ENCODE peak calls at places on chromosomes 6 and 20, in eight cellular contexts. R is right atrium auricular region; Y is pancreas; V is Peyer's patch; D is SK-N-SH; C is GM23248; Z is CD8-positive, alpha-beta memory T cell; O is BJ. B is an unnamed sample. For H3K36me3, the result is how much of the 10 kb centered on the place peaks cover.

GRCh38 chr6:51600514-51600913 is 486.9 kb downstream of the PKHD1 start:
- DNase-seq in O (no peak), R (no peak), Y (no peak), C (no peak), Z (no peak), D (no peak), V (no peak), B (no peak)

GRCh38 chr20:31587545-31588389 is 17.3 kb upstream of the ID1 start:
- DNase-seq in R (no peak), V (no peak), Z (no peak), D (peak), C (peak), O (no peak), Y (no peak), B (no peak)

GRCh38 chr20:48149887-48150286 is 364.6 kb upstream of the SULF2 start:
- DNase-seq in C (no peak), O (no peak), D (no peak), R (no peak), V (no peak), Z (no peak), Y (no peak), B (no peak)

GRCh38 chr20:11917663-11918062 is at the start of gene BTBD3:
- DNase-seq in D (peak), C (peak), R (peak), Y (peak), Z (no peak), O (no peak), V (peak), B (no peak)

GRCh38 chr6:87574237-87574636 is 15.6 kb downstream of the RARS2 start:
- DNase-seq in V (no peak), Y (no peak), C (no peak), O (no peak), Z (no peak), R (no peak), D (no peak), B (no peak)

GRCh38 chr6:163260111-163260895 is 154.2 kb upstream of the QKI start:
- DNase-seq in C (peak), R (no peak), Y (no peak), O (no peak), V (no peak), Z (no peak), D (no peak), B (no peak)

GRCh38 chr6:31834704-31835375 is 7.3 kb downstream of the HSPA1B start:
- DNase-seq in Z (peak), C (peak), D (peak), Y (peak), V (peak), R (peak), O (no peak), B (peak)

GRCh38 chr6:109212683-109213082 is 117.4 kb downstream of the CEP57L1 start:
- DNase-seq in V (no peak), Z (no peak), O (no peak), R (no peak), C (no peak), Y (no peak), D (no peak), B (no peak)

GRCh38 chr6:53327017-53327395 is 21.7 kb downstream of the ELOVL5 start:
- DNase-seq in O (no peak), R (no peak), C (peak), Z (no peak), Y (no peak), D (no peak), V (no peak), B (no peak)

GRCh38 chr6:24520929-24521546 is 26.3 kb downstream of the ALDH5A1 start:
- DNase-seq in O (no peak), C (peak), R (no peak), V (peak), Z (no peak), D (peak), Y (no peak), B (peak)

GRCh38 chr20:48278961-48279481 is 493.7 kb upstream of the SULF2 start:
- DNase-seq in O (no peak), D (no peak), V (no peak), Y (no peak), C (no peak), R (no peak), Z (no peak), B (no peak)

GRCh38 chr6:90216081-90216977 is 80.3 kb downstream of the BACH2 start:
- DNase-seq in V (peak), Y (peak), R (no peak), Z (no peak), D (no peak), C (peak), O (no peak), B (peak)

GRCh38 chr6:131348572-131348971 is 213.3 kb downstream of the AKAP7 start:
- DNase-seq in V (no peak), D (no peak), Y (no peak), O (no peak), C (no peak), R (no peak), Z (no peak), B (no peak)

GRCh38 chr6:11373208-11373607 is 140.7 kb upstream of the NEDD9 start:
- DNase-seq in V (no peak), R (no peak), C (no peak), Z (no peak), O (no peak), Y (no peak), D (no peak), B (no peak)

GRCh38 chr20:40953856-40954255 is 74.8 kb upstream of the TOP1 start:
- DNase-seq in V (no peak), Z (no peak), O (peak), C (peak), D (no peak), R (no peak), Y (no peak), B (no peak)

GRCh38 chr6:170088349-170088951 is 202.4 kb downstream of the DLL1 start:
- DNase-seq in Z (no peak), Y (peak), V (peak), C (no peak), R (peak), D (no peak), O (no peak), B (no peak)

GRCh38 chr6:129434091-129434490 is 275.9 kb downstream of the ARHGAP18 start:
- DNase-seq in R (no peak), Y (no peak), V (no peak), D (no peak), C (no peak), O (no peak), Z (no peak), B (no peak)

GRCh38 chr20:50197463-50197862 is 6.8 kb downstream of the CEBPB start:
- DNase-seq in D (no peak), Y (no peak), R (no peak), O (no peak), C (no peak), Z (no peak), V (no peak), B (no peak)

GRCh38 chr6:13420269-13420668 is 67.1 kb downstream of the GFOD1 start:
- DNase-seq in C (no peak), V (no peak), Z (no peak), R (no peak), D (peak), Y (no peak), O (no peak), B (no peak)

GRCh38 chr20:62252342-62252966 is 14.1 kb downstream of the OSBPL2 start:
- DNase-seq in Y (no peak), O (no peak), D (no peak), C (no peak), V (no peak), Z (no peak), R (no peak), B (no peak)

GRCh38 chr6:73722318-73723060 is 26.5 kb downstream of the CD109 start:
- DNase-seq in C (peak), V (no peak), R (no peak), O (peak), Y (no peak), D (no peak), Z (no peak), B (no peak)

GRCh38 chr20:542777-543368 is 717 bp downstream of the CSNK2A1 start:
- DNase-seq in C (peak), D (no peak), Y (no peak), Z (peak), O (no peak), V (peak), R (no peak), B (no peak)

GRCh38 chr20:49356676-49357075 is 78.8 kb upstream of the ZNFX1 start:
- DNase-seq in Z (no peak), V (no peak), D (no peak), Y (no peak), C (no peak), O (no peak), R (no peak), B (no peak)

GRCh38 chr6:14270142-14270893 is 152.7 kb downstream of the CD83 start:
- DNase-seq in Y (no peak), V (no peak), C (no peak), R (no peak), O (no peak), D (no peak), Z (no peak), B (no peak)

GRCh38 chr20:48025061-48025515 is 239.8 kb upstream of the SULF2 start:
- DNase-seq in V (no peak), O (peak), R (no peak), D (peak), Z (no peak), Y (no peak), C (peak), B (no peak)

GRCh38 chr20:59526242-59527225 is 77.8 kb upstream of the PHACTR3 start:
- DNase-seq in D (peak), R (no peak), Z (no peak), O (no peak), Y (no peak), C (peak), V (no peak), B (no peak)

GRCh38 chr6:5190467-5190866 is 70.3 kb downstream of the LYRM4 start:
- DNase-seq in V (no peak), Z (no peak), D (no peak), C (peak), O (peak), R (no peak), Y (no peak), B (no peak)

GRCh38 chr6:34513628-34514027 is 42.5 kb downstream of the SPDEF start:
- DNase-seq in Y (no peak), D (no peak), C (no peak), R (no peak), O (no peak), Z (no peak), V (no peak), B (no peak)

GRCh38 chr6:139764498-139764986 is 390.1 kb upstream of the CITED2 start:
- DNase-seq in V (no peak), Y (no peak), Z (no peak), C (peak), O (peak), R (peak), D (no peak), B (no peak)

GRCh38 chr6:96917098-96917497 is 7.4 kb upstream of the KLHL32 start:
- DNase-seq in V (no peak), Y (no peak), R (no peak), C (no peak), O (no peak), Z (no peak), D (no peak), B (no peak)

GRCh38 chr6:11637266-11637665 is 99.7 kb downstream of the TMEM170B start:
- DNase-seq in Y (peak), O (no peak), Z (no peak), V (no peak), R (no peak), C (no peak), D (no peak), B (no peak)

GRCh38 chr20:50635676-50636600 is 55.4 kb downstream of the RIPOR3 start:
- DNase-seq in V (peak), C (peak), Z (peak), D (peak), Y (peak), R (peak), O (no peak), B (peak)

GRCh38 chr6:42368156-42368555 is 83.6 kb downstream of the TRERF1 start:
- DNase-seq in R (no peak), O (no peak), Y (no peak), D (no peak), C (no peak), Z (peak), V (no peak), B (peak)

GRCh38 chr6:129646617-129647016 is 63.4 kb downstream of the ARHGAP18 start:
- DNase-seq in C (no peak), O (no peak), Z (no peak), Y (no peak), D (no peak), V (no peak), R (no peak), B (no peak)

GRCh38 chr6:22952076-22952475 is 382.7 kb downstream of the HDGFL1 start:
- DNase-seq in O (no peak), D (no peak), R (no peak), Y (no peak), Z (no peak), V (no peak), C (no peak), B (no peak)

GRCh38 chr6:22956029-22956715 is 386.8 kb downstream of the HDGFL1 start:
- DNase-seq in C (no peak), Y (no peak), Z (no peak), V (no peak), O (no peak), R (no peak), D (no peak), B (no peak)

GRCh38 chr6:22959571-22959970 is 390.2 kb downstream of the HDGFL1 start:
- DNase-seq in V (no peak), D (no peak), Z (no peak), R (no peak), C (no peak), Y (no peak), O (no peak), B (no peak)

GRCh38 chr6:22958677-22959076 is 389.3 kb downstream of the HDGFL1 start:
- DNase-seq in D (no peak), O (no peak), V (no peak), R (no peak), Y (no peak), Z (no peak), C (no peak), B (no peak)

DNA sequence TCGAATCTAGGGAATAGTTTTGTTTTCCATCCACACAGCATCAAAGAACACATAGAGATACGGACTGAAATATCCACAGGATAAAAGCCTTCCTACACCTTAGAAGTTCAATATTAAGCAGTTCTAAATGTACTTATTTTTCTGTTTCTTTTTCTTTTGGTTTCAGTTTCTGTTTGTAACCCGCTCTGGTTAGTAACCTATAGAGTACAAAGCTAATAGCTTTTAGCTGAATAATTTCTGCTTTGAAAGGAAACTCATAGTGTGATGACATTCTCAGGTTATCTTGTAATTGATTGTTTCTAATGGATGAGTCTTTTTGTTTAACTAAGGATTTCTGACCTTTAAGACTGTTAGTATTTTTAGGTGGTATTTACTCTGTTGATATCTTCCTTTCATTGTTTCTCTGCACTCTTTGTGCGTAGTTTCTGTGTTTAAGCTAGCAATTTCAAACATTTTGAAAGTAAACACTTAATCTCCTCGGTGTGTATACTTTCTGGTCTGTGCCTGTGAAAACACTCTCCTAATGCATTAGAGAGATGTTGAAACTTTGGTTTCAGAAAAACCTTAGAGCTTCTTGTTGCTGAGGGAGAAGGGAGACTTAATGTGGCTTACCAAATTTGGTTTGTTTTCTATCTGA is 385.5 kb downstream of the HDGFL1 start:
- DNase-seq in Y (no peak), R (no peak), Z (no peak), D (no peak), C (peak), V (no peak), O (no peak), B (no peak)
- H3K36me3 ChIP-seq in Y (under half), R (under half), Z (under half), D (under half), C (under half), V (under half), O (under half), B (under half)

DNA sequence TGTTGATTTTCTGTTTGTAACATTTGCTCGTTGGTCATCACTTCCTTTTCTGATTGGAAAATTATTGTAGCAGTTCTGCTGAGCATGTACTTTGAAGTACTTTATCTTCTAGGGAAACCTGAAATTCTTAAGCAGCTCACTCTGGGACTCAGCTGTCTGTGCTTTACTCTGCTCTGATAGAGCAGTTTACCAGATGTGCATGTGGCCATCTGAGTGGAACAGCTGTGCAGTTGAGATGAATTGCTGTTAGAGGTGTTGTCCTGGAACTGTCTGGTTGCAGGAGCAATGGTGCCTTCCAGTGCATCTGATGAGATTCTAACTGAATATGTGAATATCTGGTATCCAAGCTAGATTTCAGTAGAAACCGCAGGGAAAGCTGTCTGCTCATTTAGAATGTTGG is 27.2 kb downstream of the PANK2 start:
- DNase-seq in O (no peak), Y (no peak), R (no peak), Z (no peak), C (no peak), V (no peak), D (no peak), B (no peak)
- H3K36me3 ChIP-seq in O (under half), Y (under half), R (under half), Z (under half), C (half or more), V (under half), D (half or more), B (half or more)

DNA sequence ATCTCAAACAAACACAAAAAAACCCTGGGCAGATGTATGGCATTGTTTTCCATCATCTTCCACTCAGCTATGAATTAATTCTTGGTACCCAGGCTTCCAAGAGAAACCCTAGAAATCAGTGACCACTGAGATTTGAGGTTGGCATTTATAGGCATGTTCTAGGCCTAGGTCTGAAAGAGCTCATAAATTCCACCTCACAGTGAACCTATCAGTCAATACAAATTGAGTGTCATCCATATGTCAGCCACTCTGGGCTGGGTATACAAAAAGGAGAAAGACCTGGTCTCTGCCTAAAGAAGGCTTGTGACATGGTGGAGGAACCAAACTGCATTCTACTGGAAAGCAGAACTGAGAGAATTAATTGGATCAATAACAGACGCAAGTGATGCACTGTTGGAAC is 30.2 kb downstream of the C20orf173 start:
- DNase-seq in C (no peak), Z (no peak), O (no peak), D (no peak), Y (no peak), R (no peak), V (no peak), B (no peak)
- H3K36me3 ChIP-seq in C (under half), Z (half or more), O (under half), D (under half), Y (under half), R (half or more), V (under half), B (half or more)

GRCh38 chr6:7292856-7293255 is 20.1 kb downstream of the SSR1 start:
- DNase-seq in O (no peak), Y (no peak), R (no peak), V (no peak), D (no peak), C (peak), Z (no peak), B (no peak)
- H3K36me3 ChIP-seq in O (under half), Y (under half), R (half or more), V (under half), D (half or more), C (half or more), Z (under half), B (under half)

DNA sequence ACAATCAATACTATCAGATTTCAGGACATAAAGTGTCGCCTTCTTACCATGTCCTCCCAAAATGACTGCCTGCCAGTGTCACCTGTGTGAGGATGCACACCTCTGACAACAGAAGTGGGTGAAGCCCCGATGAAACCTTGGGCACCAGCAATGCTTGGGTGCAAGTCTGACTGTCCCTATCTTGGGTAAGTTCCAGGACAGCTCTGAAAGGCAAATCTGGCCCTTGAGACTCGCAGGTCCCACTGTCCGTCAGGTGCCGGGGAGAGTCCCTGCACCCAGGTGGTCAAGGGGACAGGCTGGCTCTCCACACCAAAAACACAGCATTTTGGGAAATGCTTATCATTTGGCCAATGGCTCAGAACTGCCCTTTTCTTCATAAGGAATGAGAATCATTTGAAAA is 43.3 kb downstream of the EZR start:
- DNase-seq in O (no peak), V (no peak), R (no peak), D (no peak), C (no peak), Z (no peak), Y (no peak), B (no peak)
- H3K36me3 ChIP-seq in O (under half), V (under half), R (half or more), D (under half), C (under half), Z (half or more), Y (under half), B (half or more)

GRCh38 chr20:38424404-38424803 is 10.7 kb downstream of the SNHG17 start:
- DNase-seq in C (no peak), Z (no peak), O (no peak), Y (no peak), R (no peak), D (no peak), V (no peak), B (no peak)

GRCh38 chr20:38418509-38419204 is 16.5 kb downstream of the SNHG17 start:
- DNase-seq in Z (no peak), C (peak), V (no peak), D (no peak), Y (no peak), R (no peak), O (no peak), B (no peak)

GRCh38 chr20:38420232-38421085 is 14.7 kb downstream of the SNHG17 start:
- DNase-seq in Y (no peak), O (no peak), R (no peak), V (no peak), C (no peak), Z (no peak), D (no peak), B (no peak)

GRCh38 chr20:38423541-38423940 is 11.6 kb downstream of the SNHG17 start:
- DNase-seq in R (no peak), O (no peak), Y (no peak), Z (no peak), C (no peak), D (no peak), V (no peak), B (no peak)

DNA sequence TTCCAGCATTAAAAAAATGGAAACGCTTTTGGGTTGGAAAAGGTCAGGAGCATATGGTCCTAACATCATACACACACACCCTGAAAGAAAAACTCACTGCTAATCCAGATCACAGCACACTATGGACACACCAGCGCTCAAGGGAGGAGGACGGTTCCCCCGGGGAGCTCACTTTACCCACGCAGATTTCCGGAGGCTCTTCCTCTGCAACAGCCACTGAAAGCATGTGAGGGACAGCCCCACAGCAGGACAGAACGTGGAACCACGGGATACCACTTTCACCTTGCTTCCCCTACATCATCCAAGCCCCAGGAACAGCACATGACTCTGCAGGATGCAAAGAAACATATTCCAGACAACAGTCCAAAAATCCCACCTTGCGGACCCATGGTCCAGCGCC is 13.2 kb downstream of the SNHG17 start:
- DNase-seq in R (no peak), O (no peak), V (no peak), D (no peak), Y (no peak), Z (no peak), C (no peak), B (no peak)
- H3K36me3 ChIP-seq in R (half or more), O (under half), V (under half), D (half or more), Y (under half), Z (half or more), C (half or more), B (half or more)

GRCh38 chr6:56716229-56716628 is 73.5 kb upstream of the DST start:
- DNase-seq in O (no peak), R (no peak), V (no peak), Y (no peak), C (no peak), Z (no peak), D (no peak), B (no peak)
- H3K36me3 ChIP-seq in O (under half), R (under half), V (under half), Y (under half), C (under half), Z (under half), D (under half), B (under half)

B was measured in CD8-positive, alpha-beta T cell.